ENCODE peak calls at places on chromosomes 4 and X, in ten cellular contexts. J is H54, Y is ovary, I is uterus, T is IMR-90, M is spleen, K is testis, X is K562, B is adrenal gland, G is stomach. F is an unnamed sample.

GRCh38 chr4:136650541-136651277 is 881.6 kb downstream of the PCDH18 start:
- DNase-seq in J (no peak), Y (no peak), I (no peak), T (peak), M (no peak), K (no peak), X (no peak), B (no peak), G (peak), F (no peak)

GRCh38 chrX:40224658-40225057 is 126.9 kb upstream of the BCOR start:
- DNase-seq in J (no peak), Y (no peak), I (no peak), T (no peak), M (no peak), K (no peak), X (no peak), B (no peak), G (no peak), F (no peak)

GRCh38 chr4:90757529-90757928 is 630.3 kb downstream of the CCSER1 start:
- DNase-seq in J (no peak), Y (no peak), I (no peak), T (no peak), M (no peak), K (no peak), X (no peak), B (no peak), G (no peak), F (no peak)

GRCh38 chr4:111464251-111465045 is 680.8 kb upstream of the FAM241A start:
- DNase-seq in J (no peak), Y (no peak), I (no peak), T (no peak), M (no peak), K (no peak), X (no peak), B (no peak), G (no peak), F (no peak)

GRCh38 chr4:84977409-84977808 is 10.9 kb upstream of the WDFY3 start:
- DNase-seq in J (no peak), Y (no peak), I (no peak), T (no peak), M (no peak), K (peak), X (no peak), B (no peak), G (no peak), F (no peak)

GRCh38 chr4:89298160-89298559 is 9.4 kb downstream of the GPRIN3 start:
- DNase-seq in J (no peak), Y (no peak), I (no peak), T (no peak), M (no peak), K (no peak), X (no peak), B (no peak), G (no peak), F (no peak)

GRCh38 chr4:139910106-139910505 is 243.9 kb downstream of the MAML3 start:
- DNase-seq in J (no peak), Y (no peak), I (no peak), T (peak), M (no peak), K (no peak), X (no peak), B (no peak), G (no peak), F (no peak)

GRCh38 chrX:56802921-56803848 is 74.1 kb downstream of the NBDY start:
- DNase-seq in J (no peak), Y (peak), I (peak), T (peak), M (peak), K (peak), X (peak), B (peak), G (peak), F (peak)

GRCh38 chr4:65392488-65392887 is 277.8 kb downstream of the EPHA5 start:
- DNase-seq in J (no peak), Y (no peak), I (no peak), T (no peak), M (no peak), K (no peak), X (no peak), B (no peak), G (no peak), F (no peak)

GRCh38 chrX:9871871-9872270 is 85.6 kb downstream of the SHROOM2 start:
- DNase-seq in J (no peak), Y (no peak), I (no peak), T (peak), M (no peak), K (no peak), X (no peak), B (no peak), G (no peak), F (no peak)

GRCh38 chr4:170089274-170089742 is 448 bp downstream of the AADAT start:
- DNase-seq in J (no peak), Y (peak), I (peak), T (peak), M (no peak), K (peak), X (no peak), B (no peak), G (no peak), F (peak)

GRCh38 chrX:45011131-45011530 is 138.1 kb downstream of the KDM6A start:
- DNase-seq in J (peak), Y (no peak), I (no peak), T (peak), M (no peak), K (no peak), X (no peak), B (no peak), G (no peak), F (no peak)

GRCh38 chrX:118496763-118497079 is 1.1 kb downstream of the DOCK11 start:
- DNase-seq in J (peak), Y (no peak), I (no peak), T (no peak), M (no peak), K (no peak), X (peak), B (no peak), G (no peak), F (peak)

GRCh38 chrX:6440647-6441046 is 94.3 kb downstream of the VCX3A start:
- DNase-seq in J (no peak), Y (no peak), I (no peak), T (no peak), M (no peak), K (no peak), X (no peak), B (no peak), G (no peak), F (no peak)

GRCh38 chr4:168864831-168865541 is 145.1 kb downstream of the CBR4 start:
- DNase-seq in J (no peak), Y (no peak), I (no peak), T (peak), M (no peak), K (no peak), X (peak), B (no peak), G (no peak), F (no peak)

GRCh38 chrX:71629467-71629866 is 11.2 kb upstream of the CXCR3 start:
- DNase-seq in J (no peak), Y (no peak), I (no peak), T (no peak), M (peak), K (no peak), X (no peak), B (no peak), G (no peak), F (no peak)

GRCh38 chr4:109406337-109406931 is 27.2 kb upstream of the SEC24B start:
- DNase-seq in J (no peak), Y (no peak), I (no peak), T (peak), M (no peak), K (peak), X (peak), B (peak), G (no peak), F (peak)

GRCh38 chrX:150314186-150314585 is 48.9 kb upstream of the MAMLD1 start:
- DNase-seq in J (no peak), Y (no peak), I (no peak), T (no peak), M (no peak), K (no peak), X (no peak), B (no peak), G (no peak), F (no peak)

GRCh38 chr4:16125571-16126445 is 42.0 kb upstream of the PROM1 start:
- DNase-seq in J (no peak), Y (no peak), I (no peak), T (no peak), M (no peak), K (no peak), X (no peak), B (no peak), G (no peak), F (no peak)

DNA sequence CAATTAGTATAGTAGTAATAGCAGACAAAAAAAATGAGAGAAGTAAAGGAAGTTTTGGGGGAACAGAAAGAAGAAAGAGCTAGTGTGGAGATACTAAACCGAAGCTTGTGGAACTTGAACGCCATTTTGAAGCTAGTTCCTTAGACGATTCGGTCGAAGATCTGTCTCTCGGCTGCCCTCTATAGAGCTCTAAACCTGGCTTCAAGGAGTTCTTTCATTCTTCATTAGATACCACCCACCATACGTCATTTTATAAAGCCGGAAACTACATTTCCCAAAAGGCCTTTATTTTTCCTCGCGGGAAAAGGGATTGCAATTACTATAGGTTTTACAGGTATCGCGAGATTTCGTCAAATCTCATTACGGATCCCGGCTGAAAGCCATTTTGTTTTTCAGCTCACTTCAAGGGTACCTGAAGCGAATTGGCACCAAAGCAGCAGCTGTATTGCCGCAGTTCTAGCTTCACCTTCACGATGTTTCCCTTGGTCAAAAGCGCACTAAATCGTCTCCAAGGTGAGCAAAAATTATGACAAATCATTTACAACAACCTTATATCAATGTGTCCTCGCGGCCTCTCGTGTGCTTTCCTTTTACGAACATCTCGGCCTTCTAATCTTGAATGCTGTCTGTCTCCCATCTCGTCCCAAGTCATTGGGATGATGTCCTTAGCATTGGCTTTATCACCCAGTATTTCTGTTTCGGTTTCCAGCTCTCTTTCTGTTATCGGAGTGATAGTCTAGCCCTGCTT is at the start of gene COX7B:
- DNase-seq in J (peak), Y (peak), I (peak), T (peak), M (no peak), K (peak), X (peak), B (peak), G (peak), F (peak)
- TF ChIP-seq POLR2A in J (peak), Y (peak), I (peak), T (peak), M (no peak), K (no peak), X (peak), B (peak), G (no peak), F (peak)

GRCh38 chr4:153655004-153655541 is 29.0 kb upstream of the TLR2 start:
- DNase-seq in J (no peak), Y (no peak), I (no peak), T (no peak), M (no peak), K (no peak), X (no peak), B (no peak), G (no peak), F (no peak)
- TF ChIP-seq POLR2A in J (no peak), Y (no peak), I (no peak), T (no peak), M (no peak), K (no peak), X (no peak), B (no peak), G (no peak), F (no peak)

DNA sequence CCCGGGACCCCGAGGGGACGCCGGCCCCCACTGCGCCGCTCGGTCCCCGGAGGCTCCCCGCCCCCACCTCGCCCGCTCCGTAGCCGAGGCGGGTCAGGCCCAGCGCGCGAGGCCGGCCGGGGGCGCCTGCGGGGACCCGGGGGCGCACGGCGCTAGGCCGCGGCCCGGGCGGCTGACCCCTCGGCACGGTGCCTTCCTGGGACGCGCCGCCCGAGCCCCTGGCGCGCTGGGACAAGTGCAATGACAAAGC is 1.2 kb downstream of the IRF2 start:
- DNase-seq in J (no peak), Y (no peak), I (no peak), T (no peak), M (peak), K (no peak), X (peak), B (no peak), G (no peak), F (no peak)
- TF ChIP-seq POLR2A in J (no peak), Y (peak), I (no peak), T (no peak), M (no peak), K (no peak), X (no peak), B (peak), G (no peak), F (no peak)

GRCh38 chr4:118950929-118951570 is 62.4 kb downstream of the SYNPO2 start:
- DNase-seq in J (no peak), Y (no peak), I (no peak), T (no peak), M (no peak), K (no peak), X (no peak), B (no peak), G (no peak), F (no peak)

GRCh38 chr4:118955515-118955914 is 66.9 kb downstream of the SYNPO2 start:
- DNase-seq in J (no peak), Y (no peak), I (no peak), T (no peak), M (no peak), K (no peak), X (no peak), B (no peak), G (no peak), F (no peak)

GRCh38 chr4:118950224-118950623 is 61.6 kb downstream of the SYNPO2 start:
- DNase-seq in J (no peak), Y (no peak), I (no peak), T (no peak), M (no peak), K (no peak), X (no peak), B (no peak), G (no peak), F (no peak)

GRCh38 chr4:118954246-118954645 is 65.6 kb downstream of the SYNPO2 start:
- DNase-seq in J (no peak), Y (no peak), I (no peak), T (peak), M (no peak), K (no peak), X (no peak), B (no peak), G (no peak), F (no peak)

DNA sequence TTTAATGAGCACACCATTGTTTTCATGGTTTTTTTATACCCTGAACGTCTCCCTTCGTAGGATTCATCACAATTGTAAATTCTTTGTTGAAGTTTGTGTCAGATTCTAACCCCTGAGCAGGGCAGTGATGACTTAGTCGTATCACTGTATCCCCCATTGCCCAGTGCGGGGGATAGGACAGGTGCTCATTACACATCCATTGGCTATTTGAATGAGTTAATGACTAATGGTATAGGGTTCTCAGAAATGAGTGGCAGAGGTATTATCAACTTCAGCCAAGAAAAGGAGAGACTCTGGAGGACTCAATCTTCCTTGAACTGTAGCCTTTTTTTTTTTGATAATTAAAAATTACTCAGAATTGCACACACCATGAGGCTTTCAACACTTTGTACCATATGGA is 64.6 kb downstream of the SYNPO2 start:
- DNase-seq in J (no peak), Y (no peak), I (no peak), T (no peak), M (no peak), K (no peak), X (no peak), B (no peak), G (no peak), F (no peak)
- TF ChIP-seq POLR2A in J (no peak), Y (no peak), I (no peak), T (no peak), M (no peak), K (no peak), X (no peak), B (no peak), G (no peak), F (no peak)

GRCh38 chr4:126081336-126081735 is 766.6 kb downstream of the FAT4 start:
- DNase-seq in J (no peak), Y (no peak), I (no peak), T (no peak), M (no peak), K (no peak), X (no peak), B (no peak), G (no peak), F (no peak)

GRCh38 chr4:126086041-126086440 is 771.3 kb downstream of the FAT4 start:
- DNase-seq in J (no peak), Y (no peak), I (no peak), T (no peak), M (no peak), K (no peak), X (no peak), B (no peak), G (no peak), F (no peak)
- TF ChIP-seq POLR2A in J (no peak), Y (no peak), I (no peak), T (no peak), M (no peak), K (no peak), X (no peak), B (no peak), G (no peak), F (no peak)

GRCh38 chr4:173168396-173169177 is at the start of gene GALNT7:
- DNase-seq in J (peak), Y (peak), I (peak), T (peak), M (peak), K (peak), X (peak), B (peak), G (peak), F (peak)
- TF ChIP-seq POLR2A in J (no peak), Y (no peak), I (no peak), T (no peak), M (no peak), K (no peak), X (peak), B (no peak), G (no peak), F (no peak)

GRCh38 chr4:72358483-72358882 is 210.5 kb downstream of the ADAMTS3 start:
- DNase-seq in J (no peak), Y (no peak), I (no peak), T (no peak), M (no peak), K (no peak), X (no peak), B (no peak), G (no peak), F (no peak)
- TF ChIP-seq POLR2A in J (no peak), Y (no peak), I (no peak), T (no peak), M (no peak), K (no peak), X (no peak), B (no peak), G (no peak), F (no peak)

DNA sequence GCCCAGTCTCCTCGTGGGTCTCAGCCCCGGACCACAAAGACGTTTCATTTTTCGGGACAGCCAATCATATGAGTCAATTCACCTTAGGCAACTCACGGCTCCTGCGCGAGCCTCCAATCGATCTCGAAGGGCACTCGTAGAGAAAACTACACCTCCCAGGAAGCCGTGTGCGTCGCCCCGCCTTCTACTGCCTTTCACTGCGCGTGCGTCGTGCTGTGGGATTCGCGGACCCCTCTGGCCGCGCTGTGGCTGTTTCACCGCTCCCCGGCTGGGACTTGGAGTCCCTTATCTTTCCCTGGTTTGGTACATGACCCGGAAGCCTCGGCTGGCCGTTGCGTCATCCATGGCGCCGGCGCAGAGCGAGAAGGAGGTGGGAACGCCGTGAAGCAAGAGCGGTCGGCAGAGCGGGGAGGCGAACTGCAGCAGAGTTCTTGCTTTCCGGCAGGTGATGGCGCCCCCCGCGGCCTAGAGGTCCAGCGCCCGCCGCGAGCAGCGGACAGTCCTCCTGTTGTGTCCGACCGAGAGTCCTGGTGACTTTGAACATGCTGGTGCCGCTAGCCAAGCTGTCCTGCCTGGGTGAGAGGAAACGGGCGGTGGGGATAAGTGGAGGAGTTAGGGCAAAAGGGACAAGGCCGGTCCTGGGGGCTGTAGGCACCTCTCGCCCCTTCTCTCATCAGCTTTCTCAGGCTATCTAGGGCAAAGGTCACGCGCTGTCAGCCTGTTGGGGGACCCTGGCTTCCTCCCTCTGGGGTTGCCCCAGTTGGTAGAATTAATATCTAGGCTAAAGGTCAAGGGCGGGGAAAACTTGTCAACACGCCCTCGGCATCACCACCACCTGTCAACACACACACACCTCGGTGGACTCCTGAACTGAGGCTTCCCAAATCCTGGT is at the start of gene ETFDH:
- DNase-seq in J (peak), Y (peak), I (peak), T (peak), M (peak), K (peak), X (peak), B (peak), G (peak), F (peak)
- TF ChIP-seq POLR2A in J (peak), Y (peak), I (peak), T (no peak), M (peak), K (peak), X (peak), B (peak), G (no peak), F (peak)